ENCODE peak calls at places on chromosome 19, in five cellular contexts. One of them, this sample, is unnamed.

GRCh38 chr19:35181387-35181786 is 26.9 kb downstream of the FXYD5 start:
- DNase-seq in mesendoderm: no peak
- DNase-seq in HCT116: no peak
- DNase-seq in AG08395: no peak
- DNase-seq in HEK293T: no peak
- DNase-seq in this sample: no peak

GRCh38 chr19:6480843-6481415 is 658 bp downstream of the DENND1C start:
- DNase-seq in HEK293T: no peak
- DNase-seq in HCT116: no peak
- DNase-seq in AG08395: no peak
- DNase-seq in mesendoderm: no peak
- DNase-seq in this sample: no peak

GRCh38 chr19:17888260-17888659 is 16.5 kb downstream of the SLC5A5 start:
- DNase-seq in mesendoderm: no peak
- DNase-seq in AG08395: no peak
- DNase-seq in HEK293T: no peak
- DNase-seq in HCT116: no peak
- DNase-seq in this sample: no peak

GRCh38 chr19:6530385-6531162 is at the start of gene TNFSF9:
- DNase-seq in mesendoderm: peak
- DNase-seq in HEK293T: peak
- DNase-seq in HCT116: peak
- DNase-seq in AG08395: peak
- DNase-seq in this sample: peak

GRCh38 chr19:47423203-47423882 is 4.0 kb upstream of the MEIS3 start:
- DNase-seq in HEK293T: no peak
- DNase-seq in AG08395: no peak
- DNase-seq in mesendoderm: no peak
- DNase-seq in HCT116: no peak
- DNase-seq in this sample: no peak

GRCh38 chr19:56317749-56318148 is 3.1 kb upstream of the ZSCAN5A start:
- DNase-seq in HCT116: no peak
- DNase-seq in HEK293T: no peak
- DNase-seq in mesendoderm: no peak
- DNase-seq in AG08395: no peak
- DNase-seq in this sample: no peak

GRCh38 chr19:35314858-35315470 is 14.0 kb upstream of the CD22 start:
- DNase-seq in HCT116: no peak
- DNase-seq in HEK293T: no peak
- DNase-seq in mesendoderm: no peak
- DNase-seq in AG08395: no peak
- DNase-seq in this sample: no peak

GRCh38 chr19:16381756-16382401 is 57.3 kb downstream of the KLF2 start:
- DNase-seq in mesendoderm: no peak
- DNase-seq in HEK293T: no peak
- DNase-seq in AG08395: peak
- DNase-seq in HCT116: no peak
- DNase-seq in this sample: no peak

GRCh38 chr19:16951529-16951928 is 62.7 kb downstream of the F2RL3 start:
- DNase-seq in AG08395: no peak
- DNase-seq in HEK293T: no peak
- DNase-seq in mesendoderm: no peak
- DNase-seq in HCT116: no peak
- DNase-seq in this sample: no peak

GRCh38 chr19:12331211-12331941 is 2.1 kb downstream of the ZNF563 start:
- DNase-seq in HEK293T: no peak
- DNase-seq in AG08395: no peak
- DNase-seq in mesendoderm: no peak
- DNase-seq in HCT116: no peak
- DNase-seq in this sample: no peak

GRCh38 chr19:38685666-38686529 is 38.4 kb downstream of the ACTN4 start:
- DNase-seq in AG08395: no peak
- DNase-seq in HCT116: peak
- DNase-seq in HEK293T: peak
- DNase-seq in mesendoderm: peak
- DNase-seq in this sample: peak

GRCh38 chr19:1941146-1942077 is at the start of gene CSNK1G2:
- DNase-seq in mesendoderm: no peak
- DNase-seq in HEK293T: no peak
- DNase-seq in HCT116: no peak
- DNase-seq in AG08395: no peak
- DNase-seq in this sample: no peak

GRCh38 chr19:10815969-10816635 is 19.9 kb downstream of the TMED1 start:
- DNase-seq in mesendoderm: no peak
- DNase-seq in AG08395: peak
- DNase-seq in HEK293T: no peak
- DNase-seq in HCT116: no peak
- DNase-seq in this sample: no peak

GRCh38 chr19:46357846-46358583 is 11.1 kb downstream of the PPP5C start:
- DNase-seq in HEK293T: no peak
- DNase-seq in HCT116: no peak
- DNase-seq in AG08395: peak
- DNase-seq in mesendoderm: no peak
- DNase-seq in this sample: no peak

GRCh38 chr19:48878219-48879024 is 6.2 kb downstream of the PPP1R15A start:
- DNase-seq in HEK293T: no peak
- DNase-seq in AG08395: no peak
- DNase-seq in HCT116: no peak
- DNase-seq in mesendoderm: no peak
- DNase-seq in this sample: no peak

GRCh38 chr19:56839665-56840451 is 668 bp downstream of the PEG3 start:
- DNase-seq in HCT116: no peak
- DNase-seq in mesendoderm: peak
- DNase-seq in HEK293T: no peak
- DNase-seq in AG08395: no peak
- DNase-seq in this sample: no peak

GRCh38 chr19:2805991-2806649 is 13.5 kb upstream of the ZNF554 start:
- DNase-seq in HCT116: no peak
- DNase-seq in HEK293T: no peak
- DNase-seq in mesendoderm: no peak
- DNase-seq in AG08395: no peak
- DNase-seq in this sample: no peak

GRCh38 chr19:31392514-31392913 is 43.3 kb upstream of the TSHZ3 start:
- DNase-seq in mesendoderm: peak
- DNase-seq in AG08395: no peak
- DNase-seq in HEK293T: no peak
- DNase-seq in HCT116: no peak
- DNase-seq in this sample: no peak

GRCh38 chr19:9797871-9798270 is 21.0 kb downstream of the FBXL12 start:
- DNase-seq in AG08395: no peak
- DNase-seq in HEK293T: no peak
- DNase-seq in mesendoderm: no peak
- DNase-seq in HCT116: no peak
- DNase-seq in this sample: no peak

GRCh38 chr19:48760514-48761221 is 5.3 kb downstream of the FGF21 start:
- DNase-seq in AG08395: no peak
- DNase-seq in HEK293T: no peak
- DNase-seq in HCT116: no peak
- DNase-seq in mesendoderm: no peak
- DNase-seq in this sample: no peak

GRCh38 chr19:28468701-28469459 is 744.1 kb downstream of the UQCRFS1 start:
- DNase-seq in mesendoderm: peak
- DNase-seq in HEK293T: no peak
- DNase-seq in HCT116: no peak
- DNase-seq in AG08395: peak
- DNase-seq in this sample: peak

GRCh38 chr19:49357186-49357585 is 5.0 kb downstream of the TEAD2 start:
- DNase-seq in mesendoderm: no peak
- DNase-seq in HEK293T: no peak
- DNase-seq in AG08395: no peak
- DNase-seq in HCT116: no peak
- DNase-seq in this sample: no peak

GRCh38 chr19:14441041-14441938 is 8.2 kb downstream of the PKN1 start:
- DNase-seq in mesendoderm: no peak
- DNase-seq in HEK293T: no peak
- DNase-seq in HCT116: no peak
- DNase-seq in AG08395: no peak
- DNase-seq in this sample: no peak

GRCh38 chr19:39409886-39410619 is 2.4 kb upstream of the PLEKHG2 start:
- DNase-seq in HCT116: peak
- DNase-seq in AG08395: no peak
- DNase-seq in mesendoderm: peak
- DNase-seq in HEK293T: no peak
- DNase-seq in this sample: peak

GRCh38 chr19:35559781-35560180 is 3.7 kb downstream of the ATP4A start:
- DNase-seq in AG08395: no peak
- DNase-seq in mesendoderm: no peak
- DNase-seq in HEK293T: no peak
- DNase-seq in HCT116: no peak
- DNase-seq in this sample: no peak

GRCh38 chr19:8361921-8362793 is 1.8 kb upstream of the ANGPTL4 start:
- DNase-seq in mesendoderm: no peak
- DNase-seq in HCT116: peak
- DNase-seq in AG08395: peak
- DNase-seq in HEK293T: no peak
- DNase-seq in this sample: peak

GRCh38 chr19:51448011-51448744 is 10.1 kb downstream of the SIGLEC8 start:
- DNase-seq in AG08395: no peak
- DNase-seq in HCT116: no peak
- DNase-seq in mesendoderm: no peak
- DNase-seq in HEK293T: no peak
- DNase-seq in this sample: no peak

GRCh38 chr19:30367421-30367820 is 4.8 kb upstream of the ZNF536 start:
- DNase-seq in HEK293T: no peak
- DNase-seq in HCT116: no peak
- DNase-seq in mesendoderm: no peak
- DNase-seq in AG08395: no peak
- DNase-seq in this sample: no peak

GRCh38 chr19:2488405-2488941 is 12.5 kb downstream of the GADD45B start:
- DNase-seq in HCT116: no peak
- DNase-seq in HEK293T: no peak
- DNase-seq in mesendoderm: no peak
- DNase-seq in AG08395: no peak
- DNase-seq in this sample: no peak

GRCh38 chr19:47704024-47704423 is 9.2 kb upstream of the EHD2 start:
- DNase-seq in HEK293T: no peak
- DNase-seq in mesendoderm: no peak
- DNase-seq in HCT116: no peak
- DNase-seq in AG08395: no peak
- DNase-seq in this sample: no peak

GRCh38 chr19:7337380-7338194 is 11.2 kb upstream of the ARHGEF18 start:
- DNase-seq in mesendoderm: no peak
- DNase-seq in HEK293T: no peak
- DNase-seq in HCT116: no peak
- DNase-seq in AG08395: no peak
- DNase-seq in this sample: no peak